ENCODE peak calls at places on chromosomes 5 and 9, in six cellular contexts. I is adrenal gland, S is tibial nerve, Y is stomach, H is right lobe of liver, M is A549. A is an unnamed sample.

GRCh38 chr9:130328349-130328801 is 62.8 kb downstream of the HMCN2 start:
- DNase-seq in I (no peak), S (peak), Y (peak), H (no peak), M (no peak), A (no peak)

GRCh38 chr9:110546411-110546871 is 33.1 kb downstream of the SVEP1 start:
- DNase-seq in I (no peak), S (no peak), Y (no peak), H (no peak), M (no peak), A (no peak)

GRCh38 chr5:43309657-43310056 is 3.6 kb downstream of the HMGCS1 start:
- DNase-seq in I (no peak), S (no peak), Y (peak), H (no peak), M (no peak), A (no peak)

GRCh38 chr5:72307968-72308852 is 11.8 kb downstream of the MRPS27 start:
- DNase-seq in I (peak), S (peak), Y (peak), H (peak), M (peak), A (peak)

GRCh38 chr9:82930116-82930515 is 132.8 kb downstream of the RASEF start:
- DNase-seq in I (no peak), S (no peak), Y (no peak), H (no peak), M (no peak), A (no peak)

GRCh38 chr5:143119301-143119769 is 284.2 kb downstream of the NR3C1 start:
- DNase-seq in I (no peak), S (no peak), Y (no peak), H (no peak), M (no peak), A (no peak)

GRCh38 chr5:172078726-172079345 is 72.4 kb upstream of the FBXW11 start:
- DNase-seq in I (peak), S (peak), Y (peak), H (no peak), M (no peak), A (peak)

GRCh38 chr5:179559280-179560252 is 9.2 kb downstream of the RUFY1 start:
- DNase-seq in I (peak), S (peak), Y (peak), H (peak), M (peak), A (peak)

GRCh38 chr9:36074870-36075532 is 38.3 kb downstream of the RECK start:
- DNase-seq in I (peak), S (peak), Y (peak), H (peak), M (no peak), A (peak)

GRCh38 chr5:36982146-36982545 is 105.6 kb downstream of the NIPBL start:
- DNase-seq in I (no peak), S (no peak), Y (no peak), H (no peak), M (no peak), A (no peak)

GRCh38 chr5:83375049-83375710 is 96.4 kb upstream of the VCAN start:
- DNase-seq in I (no peak), S (no peak), Y (no peak), H (no peak), M (no peak), A (no peak)

GRCh38 chr5:75053286-75054109 is 1.1 kb upstream of the GCNT4 start:
- DNase-seq in I (peak), S (peak), Y (peak), H (peak), M (peak), A (peak)

GRCh38 chr9:78664370-78664769 is 367.4 kb downstream of the PSAT1 start:
- DNase-seq in I (no peak), S (no peak), Y (no peak), H (no peak), M (no peak), A (no peak)

GRCh38 chr5:144511581-144512072 is 341.0 kb downstream of the KCTD16 start:
- DNase-seq in I (no peak), S (no peak), Y (no peak), H (no peak), M (no peak), A (no peak)

GRCh38 chr5:146718628-146719027 is 159.9 kb downstream of the PPP2R2B start:
- DNase-seq in I (no peak), S (no peak), Y (no peak), H (no peak), M (no peak), A (no peak)

GRCh38 chr5:78467744-78468357 is 107.4 kb downstream of the SCAMP1 start:
- DNase-seq in I (no peak), S (no peak), Y (no peak), H (no peak), M (peak), A (peak)

GRCh38 chr5:172443441-172444109 is 10.8 kb downstream of the SH3PXD2B start:
- DNase-seq in I (peak), S (peak), Y (peak), H (no peak), M (peak), A (no peak)

GRCh38 chr9:95835398-95835797 is 40.1 kb upstream of the ERCC6L2 start:
- DNase-seq in I (no peak), S (no peak), Y (no peak), H (no peak), M (no peak), A (no peak)

GRCh38 chr9:114616684-114617520 is 5.8 kb downstream of the TMEM268 start:
- DNase-seq in I (peak), S (peak), Y (peak), H (peak), M (no peak), A (peak)

GRCh38 chr5:66923457-66923856 is 273.1 kb downstream of the CD180 start:
- DNase-seq in I (no peak), S (no peak), Y (no peak), H (no peak), M (no peak), A (no peak)

GRCh38 chr9:38107811-38108304 is 38.8 kb upstream of the SHB start:
- DNase-seq in I (no peak), S (no peak), Y (peak), H (no peak), M (no peak), A (peak)

GRCh38 chr5:117713585-117714198 is 1139.1 kb upstream of the SEMA6A start:
- DNase-seq in I (no peak), S (no peak), Y (no peak), H (no peak), M (no peak), A (peak)

GRCh38 chr5:127840198-127840524 is 137.0 kb downstream of the CCDC192 start:
- DNase-seq in I (no peak), S (no peak), Y (no peak), H (no peak), M (no peak), A (no peak)

GRCh38 chr9:121009657-121010056 is 40.4 kb downstream of the C5 start:
- DNase-seq in I (no peak), S (no peak), Y (no peak), H (no peak), M (no peak), A (no peak)

GRCh38 chr5:57715296-57715695 is 232.7 kb upstream of the ACTBL2 start:
- DNase-seq in I (no peak), S (no peak), Y (no peak), H (no peak), M (no peak), A (no peak)

GRCh38 chr9:133257398-133258053 is 17.5 kb downstream of the ABO start:
- DNase-seq in I (no peak), S (no peak), Y (peak), H (peak), M (no peak), A (no peak)

DNA sequence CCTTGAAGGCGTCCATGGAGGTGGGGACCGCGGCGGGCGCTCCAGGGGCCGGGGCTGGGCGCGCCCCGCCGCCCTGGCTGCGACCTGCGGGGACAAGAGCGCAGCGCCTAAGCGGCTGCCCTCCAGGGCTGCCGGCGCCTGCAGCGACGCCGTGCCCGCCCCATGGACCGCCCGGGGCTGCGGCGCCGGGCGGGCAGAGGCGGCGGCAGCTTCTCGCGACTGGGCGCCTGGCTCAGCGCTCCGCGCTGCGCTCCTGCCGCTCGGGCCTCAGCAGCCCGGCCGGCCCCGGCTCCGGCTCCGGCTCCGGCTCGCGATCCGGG is 202 bp downstream of the PITX1 start:
- DNase-seq in I (no peak), S (no peak), Y (no peak), H (no peak), M (no peak), A (no peak)
- TF ChIP-seq POLR2A in I (no peak), S (no peak), Y (no peak), H (no peak), M (peak), A (no peak)

GRCh38 chr5:150399158-150400019 is 13.3 kb downstream of the CD74 start:
- DNase-seq in I (no peak), S (no peak), Y (no peak), H (no peak), M (no peak), A (no peak)
- TF ChIP-seq POLR2A in I (no peak), S (no peak), Y (no peak), H (no peak), M (no peak), A (no peak)

GRCh38 chr5:50665091-50665490 is 1.3 kb upstream of the PARP8 start:
- DNase-seq in I (no peak), S (no peak), Y (no peak), H (no peak), M (no peak), A (no peak)

GRCh38 chr5:50666261-50667078 is at the start of gene PARP8:
- DNase-seq in I (peak), S (peak), Y (peak), H (peak), M (peak), A (peak)

GRCh38 chr5:50667079-50667652 is 729 bp downstream of the PARP8 start:
- DNase-seq in I (peak), S (peak), Y (peak), H (peak), M (no peak), A (peak)

GRCh38 chr5:50663636-50664035 is 2.8 kb upstream of the PARP8 start:
- DNase-seq in I (peak), S (peak), Y (peak), H (peak), M (no peak), A (no peak)

GRCh38 chr5:50667653-50668403 is 1.4 kb downstream of the PARP8 start:
- DNase-seq in I (peak), S (peak), Y (peak), H (peak), M (no peak), A (peak)
- TF ChIP-seq POLR2A in I (peak), S (no peak), Y (no peak), H (peak), M (no peak), A (no peak)

DNA sequence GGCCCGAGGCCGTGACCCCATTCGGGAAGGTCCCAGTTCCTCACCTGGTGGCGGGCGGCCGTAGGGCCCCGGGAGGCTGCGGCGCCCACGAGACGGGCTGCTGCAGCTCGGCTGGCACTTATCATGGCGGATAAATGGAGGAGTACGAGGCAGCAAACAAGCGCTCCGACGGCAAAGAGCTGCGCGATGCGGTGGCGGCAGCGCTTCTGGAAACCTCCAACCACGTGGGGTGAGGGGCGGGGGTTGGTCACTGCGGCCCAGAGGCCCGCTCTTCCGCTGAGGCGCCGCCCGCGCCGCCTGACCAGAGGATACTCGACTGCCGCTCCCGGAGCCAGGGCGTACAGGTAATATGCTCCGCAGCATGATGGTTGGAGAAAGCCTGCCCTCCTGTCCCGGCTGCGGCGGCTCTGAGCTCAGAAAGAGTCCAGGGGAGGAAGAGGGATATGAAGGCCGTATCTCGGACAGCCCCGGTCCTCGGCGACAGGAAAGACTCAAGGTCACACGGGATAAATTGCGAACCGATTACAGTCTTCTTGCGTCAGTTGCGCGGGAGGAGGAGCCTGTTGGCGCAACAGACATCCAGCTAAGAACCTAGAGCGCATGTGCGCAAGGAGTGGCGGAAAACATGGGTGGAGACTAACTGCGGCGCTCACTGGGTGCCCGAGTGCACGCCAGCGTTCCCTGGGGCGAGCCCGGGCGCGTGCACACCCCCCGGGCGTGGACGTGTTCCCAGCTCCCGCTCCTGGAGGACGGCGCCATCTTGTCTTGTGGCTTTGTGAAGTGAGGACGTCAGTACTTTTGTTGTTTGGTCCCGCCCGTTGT is at the start of gene HSPA9:
- DNase-seq in I (peak), S (peak), Y (peak), H (peak), M (peak), A (peak)
- TF ChIP-seq POLR2A in I (peak), S (peak), Y (no peak), H (peak), M (peak), A (peak)

GRCh38 chr5:55176176-55176818 is 3.3 kb upstream of the CDC20B start:
- DNase-seq in I (no peak), S (no peak), Y (peak), H (peak), M (peak), A (peak)
- TF ChIP-seq POLR2A in I (no peak), S (no peak), Y (no peak), H (no peak), M (peak), A (no peak)

GRCh38 chr9:106862946-106863740 is at the start of gene ZNF462:
- DNase-seq in I (peak), S (peak), Y (no peak), H (no peak), M (peak), A (no peak)
- TF ChIP-seq POLR2A in I (peak), S (peak), Y (no peak), H (no peak), M (peak), A (no peak)

GRCh38 chr5:1704266-1704665 is 95.4 kb downstream of the MRPL36 start:
- DNase-seq in I (no peak), S (no peak), Y (no peak), H (no peak), M (no peak), A (no peak)
- TF ChIP-seq POLR2A in I (no peak), S (no peak), Y (no peak), H (no peak), M (no peak), A (no peak)

GRCh38 chr5:69378376-69378775 is 8.8 kb downstream of the RAD17 start:
- DNase-seq in I (no peak), S (no peak), Y (no peak), H (no peak), M (no peak), A (no peak)
- TF ChIP-seq POLR2A in I (no peak), S (no peak), Y (no peak), H (no peak), M (no peak), A (no peak)

A was measured in erythroblast.